ENCODE peak calls at places on chromosomes 7 and 10, in four cellular contexts. I, D, W and J are unnamed samples.

GRCh38 chr10:73386583-73386982 is 27.3 kb downstream of the ANXA7 start:
- DNase-seq in D (no peak), I (no peak), W (no peak), J (no peak)

GRCh38 chr7:101743995-101744360 is 73.4 kb upstream of the CUX1 start:
- DNase-seq in I (no peak), D (no peak), W (peak; percentile 78), J (no peak)

GRCh38 chr7:68613405-68613804 is 984.9 kb upstream of the AUTS2 start:
- DNase-seq in I (no peak), D (no peak), W (peak; percentile 16), J (no peak)

GRCh38 chr10:47058961-47059391 is 147.7 kb downstream of the PTPN20 start:
- DNase-seq in D (no peak), W (no peak), I (no peak), J (no peak)

GRCh38 chr7:30327813-30328212 is 43.4 kb downstream of the ZNRF2 start:
- DNase-seq in I (no peak), W (no peak), D (no peak), J (no peak)

GRCh38 chr10:6049031-6049400 is 13.2 kb downstream of the IL2RA start:
- DNase-seq in I (no peak), D (no peak), W (no peak), J (no peak)

GRCh38 chr10:129605266-129605985 is 138.4 kb downstream of the MGMT start:
- DNase-seq in D (no peak), W (no peak), I (no peak), J (no peak)

GRCh38 chr10:103605359-103606156 is 112.1 kb downstream of the NEURL1 start:
- DNase-seq in I (peak; percentile 51), W (peak; percentile 29), D (peak; percentile 37), J (peak; percentile 21)

GRCh38 chr7:3636131-3636860 is 335.2 kb downstream of the SDK1 start:
- DNase-seq in D (no peak), I (no peak), W (no peak), J (no peak)

GRCh38 chr7:121103091-121103490 is 114.6 kb downstream of the CPED1 start:
- DNase-seq in W (no peak), I (no peak), D (no peak), J (no peak)

GRCh38 chr10:126569513-126570447 is 100.7 kb downstream of the C10orf90 start:
- DNase-seq in I (no peak), W (no peak), D (no peak), J (no peak)

GRCh38 chr7:96093435-96093834 is 228.5 kb downstream of the SLC25A13 start:
- DNase-seq in I (no peak), W (no peak), D (no peak), J (no peak)

GRCh38 chr10:98638920-98639319 is 192.2 kb upstream of the HPS1 start:
- DNase-seq in I (no peak), D (no peak), W (no peak), J (no peak)

GRCh38 chr10:86699541-86699940 is 31.2 kb downstream of the LDB3 start:
- DNase-seq in I (no peak), D (no peak), W (no peak), J (no peak)

GRCh38 chr10:103614511-103615158 is 121.1 kb downstream of the NEURL1 start:
- DNase-seq in W (no peak), D (no peak), I (no peak), J (no peak)

GRCh38 chr10:122285506-122286444 is 14.7 kb downstream of the BTBD16 start:
- DNase-seq in W (no peak), I (no peak), D (no peak), J (no peak)

GRCh38 chr10:25820496-25821415 is 113.3 kb upstream of the MYO3A start:
- DNase-seq in W (no peak), D (no peak), I (no peak), J (no peak)

GRCh38 chr7:138886501-138886917 is 88.5 kb upstream of the ATP6V0A4 start:
- DNase-seq in I (no peak), W (peak; percentile 77), D (peak; percentile 40), J (peak; percentile 85)

GRCh38 chr7:46285856-46286255 is 364.8 kb upstream of the IGFBP3 start:
- DNase-seq in W (no peak), I (no peak), D (no peak), J (no peak)

GRCh38 chr7:100167912-100168323 is 499 bp downstream of the GAL3ST4 start:
- DNase-seq in I (no peak), W (no peak), D (no peak), J (no peak)

GRCh38 chr10:59839576-59839975 is 66.8 kb downstream of the CCDC6 start:
- DNase-seq in I (no peak), W (no peak), D (no peak), J (no peak)